ENCODE peak calls at places on chromosomes 4 and X, in four cellular contexts. N, S, V and Y are unnamed samples.

GRCh38 chr4:190015538-190016368 is 11.3 kb downstream of the FRG2 start:
- DNase-seq in V (no peak), N (no peak), S (no peak), Y (no peak)

GRCh38 chr4:74615411-74615810 is 170.5 kb downstream of the AREG start:
- DNase-seq in S (no peak), N (no peak), V (no peak), Y (no peak)

GRCh38 chr4:170259631-170260153 is 169.9 kb upstream of the AADAT start:
- DNase-seq in N (no peak), V (peak), S (peak), Y (peak)

GRCh38 chr4:128606173-128606572 is 203.3 kb upstream of the JADE1 start:
- DNase-seq in V (peak), N (no peak), S (peak), Y (no peak)

GRCh38 chrX:31227250-31227649 is 155.4 kb upstream of the FTHL17 start:
- DNase-seq in S (peak), V (peak), N (no peak), Y (no peak)

GRCh38 chr4:183940807-183941310 is 35.8 kb downstream of the STOX2 start:
- DNase-seq in V (no peak), S (no peak), N (no peak), Y (no peak)

GRCh38 chrX:65601530-65602281 is 65.7 kb upstream of the MSN start:
- DNase-seq in V (peak), S (peak), N (peak), Y (no peak)

GRCh38 chrX:18877472-18877871 is 106.4 kb downstream of the PHKA2 start:
- DNase-seq in V (no peak), N (no peak), S (no peak), Y (no peak)

GRCh38 chrX:129781134-129782014 is 1.6 kb downstream of the SASH3 start:
- DNase-seq in S (no peak), V (no peak), N (peak), Y (no peak)

GRCh38 chr4:113635739-113636437 is 125.7 kb downstream of the CAMK2D start:
- DNase-seq in S (peak), V (peak), N (no peak), Y (no peak)

GRCh38 chrX:103098488-103098887 is 5.5 kb upstream of the NXF3 start:
- DNase-seq in S (no peak), N (no peak), V (no peak), Y (no peak)

GRCh38 chrX:23726196-23726595 is 16.9 kb downstream of the ACOT9 start:
- DNase-seq in S (no peak), N (no peak), V (no peak), Y (no peak)

GRCh38 chr4:183099537-183100297 is 660 bp downstream of the WWC2 start:
- DNase-seq in V (no peak), S (no peak), N (no peak), Y (no peak)

GRCh38 chr4:77852892-77853495 is 9.6 kb upstream of the MRPL1 start:
- DNase-seq in V (no peak), N (peak), S (no peak), Y (no peak)

GRCh38 chrX:11100281-11101035 is 10.7 kb upstream of the HCCS start:
- DNase-seq in V (peak), N (no peak), S (peak), Y (peak)

GRCh38 chr4:87103691-87104187 is 116.7 kb downstream of the KLHL8 start:
- DNase-seq in V (peak), S (peak), N (no peak), Y (no peak)

GRCh38 chrX:40964633-40965586 is 120.3 kb upstream of the USP9X start:
- DNase-seq in V (no peak), N (no peak), S (no peak), Y (no peak)

GRCh38 chrX:8084023-8084422 is 87.0 kb downstream of the VCX2 start:
- DNase-seq in S (no peak), N (no peak), V (peak), Y (no peak)

GRCh38 chr4:152500798-152501434 is 35.0 kb downstream of the FBXW7 start:
- DNase-seq in V (peak), N (peak), S (peak), Y (peak)

GRCh38 chr4:39636786-39637185 is 1.9 kb downstream of the SMIM14 start:
- DNase-seq in S (no peak), V (peak), N (no peak), Y (no peak)

GRCh38 chrX:153449306-153450113 is 3.7 kb upstream of the TREX2 start:
- DNase-seq in N (no peak), V (no peak), S (no peak), Y (no peak)

GRCh38 chr4:43776371-43776770 is 672.2 kb downstream of the KCTD8 start:
- DNase-seq in N (no peak), S (no peak), V (peak), Y (no peak)

GRCh38 chrX:3548743-3549441 is 164.6 kb downstream of the PRKX start:
- DNase-seq in N (no peak), S (peak), V (peak), Y (peak)

GRCh38 chr4:4488405-4489404 is 53.1 kb downstream of the STX18 start:
- DNase-seq in N (peak), V (peak), S (peak), Y (peak)